ENCODE peak calls at places on chromosomes 7 and 10, in six cellular contexts. K, R, B, N, O and Q are unnamed samples.

GRCh38 chr10:58158806-58159205 is 108.9 kb downstream of the IPMK start:
- DNase-seq in R (no peak), N (no peak), K (no peak), B (no peak), O (no peak), Q (no peak)

GRCh38 chr10:77532068-77532467 is 105.5 kb downstream of the KCNMA1 start:
- DNase-seq in K (no peak), B (no peak), O (no peak), R (no peak), N (no peak), Q (no peak)

GRCh38 chr7:116797611-116798010 is 64.8 kb upstream of the CAPZA2 start:
- DNase-seq in R (no peak), N (no peak), B (no peak), O (no peak), K (no peak), Q (no peak)

GRCh38 chr7:119472398-119473038 is 800.5 kb upstream of the KCND2 start:
- DNase-seq in O (no peak), R (no peak), B (no peak), K (no peak), N (no peak), Q (no peak)

GRCh38 chr10:128072941-128073615 is 53.1 kb downstream of the MKI67 start:
- DNase-seq in N (no peak), O (no peak), K (no peak), R (no peak), B (no peak), Q (no peak)

GRCh38 chr7:141649865-141650499 is 52.0 kb downstream of the DENND11 start:
- DNase-seq in R (no peak), N (no peak), B (peak; percentile 30), K (peak; percentile 73), O (peak; percentile 45), Q (no peak)

GRCh38 chr7:103967401-103967800 is 22.1 kb downstream of the RELN start:
- DNase-seq in B (no peak), O (no peak), R (no peak), K (no peak), N (no peak), Q (no peak)

GRCh38 chr10:121975295-121976086 is 474 bp upstream of the NSMCE4A start:
- DNase-seq in K (no peak), N (no peak), B (no peak), O (no peak), R (no peak), Q (no peak)

GRCh38 chr10:130686680-130687300 is 550.6 kb downstream of the GLRX3 start:
- DNase-seq in K (peak; percentile 69), N (no peak), B (no peak), O (no peak), R (no peak), Q (no peak)

GRCh38 chr7:155618708-155619633 is 25.5 kb upstream of the RBM33 start:
- DNase-seq in B (no peak), N (no peak), O (no peak), K (no peak), R (no peak), Q (no peak)

GRCh38 chr7:121372376-121373024 is 23.6 kb downstream of the FAM3C start:
- DNase-seq in R (no peak), O (peak; percentile 59), B (peak; percentile 81), K (no peak), N (no peak), Q (no peak)

GRCh38 chr10:35210961-35211360 is 84.3 kb downstream of the CREM start:
- DNase-seq in B (no peak), N (no peak), K (no peak), R (no peak), O (no peak), Q (no peak)

GRCh38 chr10:74891048-74891447 is 64.6 kb downstream of the KAT6B start:
- DNase-seq in K (no peak), R (no peak), N (no peak), O (no peak), B (no peak), Q (no peak)

GRCh38 chr10:69965919-69966662 is 86.6 kb upstream of the MACROH2A2 start:
- DNase-seq in O (no peak), K (no peak), R (no peak), B (no peak), N (no peak), Q (no peak)

GRCh38 chr10:63628526-63629362 is 107.5 kb downstream of the REEP3 start:
- DNase-seq in K (peak; percentile 74), O (no peak), R (peak; percentile 65), N (no peak), B (peak; percentile 77), Q (no peak)

GRCh38 chr10:15660990-15661389 is 58.7 kb downstream of the ITGA8 start:
- DNase-seq in B (no peak), K (no peak), R (no peak), N (no peak), O (no peak), Q (no peak)

GRCh38 chr10:18566177-18566576 is 85.2 kb downstream of the NSUN6 start:
- DNase-seq in B (no peak), O (no peak), R (no peak), N (no peak), K (no peak), Q (no peak)

GRCh38 chr10:130215918-130216205 is 79.7 kb downstream of the GLRX3 start:
- DNase-seq in K (no peak), R (no peak), B (no peak), O (no peak), N (no peak), Q (no peak)

GRCh38 chr7:131302876-131303707 is 24.6 kb upstream of the MKLN1 start:
- DNase-seq in K (peak; percentile 33), O (peak; percentile 40), N (no peak), B (peak; percentile 66), R (no peak), Q (no peak)

GRCh38 chr7:150324366-150324961 is 1.1 kb upstream of the ACTR3C start:
- DNase-seq in B (no peak), N (no peak), O (peak; percentile 9), K (no peak), R (no peak), Q (no peak)

GRCh38 chr7:29444267-29444666 is 119.4 kb upstream of the PRR15 start:
- DNase-seq in O (no peak), K (no peak), B (no peak), N (no peak), R (no peak), Q (no peak)

GRCh38 chr7:96321041-96321669 is 743 bp downstream of the SLC25A13 start:
- DNase-seq in B (peak; percentile 64), K (peak; percentile 88), O (peak; percentile 67), N (no peak), R (peak; percentile 89), Q (peak; percentile 26)

GRCh38 chr7:101367676-101368075 is 5.0 kb downstream of the COL26A1 start:
- DNase-seq in R (no peak), B (no peak), N (no peak), K (no peak), O (peak; percentile 28), Q (no peak)

GRCh38 chr10:125370578-125370977 is 210.2 kb upstream of the CTBP2 start:
- DNase-seq in R (no peak), N (no peak), O (no peak), K (no peak), B (no peak), Q (no peak)

GRCh38 chr10:6977641-6978627 is 397.9 kb upstream of the PRKCQ start:
- DNase-seq in N (no peak), R (no peak), K (no peak), O (no peak), B (no peak), Q (no peak)

GRCh38 chr10:127119901-127120300 is 76.5 kb downstream of the INSYN2A start:
- DNase-seq in R (no peak), K (no peak), O (no peak), N (no peak), B (no peak), Q (no peak)

GRCh38 chr7:135808206-135808605 is 59.6 kb upstream of the FAM180A start:
- DNase-seq in K (peak; percentile 58), B (no peak), N (no peak), R (no peak), O (no peak), Q (no peak)

GRCh38 chr7:66583696-66584095 is 45.0 kb upstream of the KCTD7 start:
- DNase-seq in R (no peak), N (no peak), K (no peak), B (no peak), O (no peak), Q (no peak)

GRCh38 chr10:26367771-26368170 is 70.4 kb upstream of the APBB1IP start:
- DNase-seq in K (no peak), R (peak; percentile 54), N (no peak), B (peak; percentile 44), O (peak; percentile 42), Q (no peak)

GRCh38 chr7:229184-229964 is 37.0 kb downstream of the FAM20C start:
- DNase-seq in N (no peak), O (no peak), R (no peak), B (no peak), K (peak; percentile 33), Q (no peak)

GRCh38 chr7:128091106-128091505 is 59.9 kb upstream of the LRRC4 start:
- DNase-seq in B (no peak), K (no peak), O (no peak), N (no peak), R (no peak), Q (no peak)

GRCh38 chr7:78179827-78180226 is 381.3 kb downstream of the PHTF2 start:
- DNase-seq in R (no peak), N (no peak), O (no peak), K (no peak), B (no peak), Q (no peak)

GRCh38 chr7:46633816-46634215 is 712.7 kb upstream of the IGFBP3 start:
- DNase-seq in N (no peak), R (no peak), O (no peak), K (no peak), B (no peak), Q (no peak)

GRCh38 chr10:22308390-22308789 is 7.8 kb upstream of the COMMD3 start:
- DNase-seq in R (no peak), N (no peak), B (no peak), K (no peak), O (peak; percentile 93), Q (no peak)

GRCh38 chr7:76189276-76189675 is 12.4 kb upstream of the SRRM3 start:
- DNase-seq in R (no peak), B (no peak), K (no peak), O (no peak), N (no peak), Q (no peak)

GRCh38 chr10:60382946-60383681 is 6.6 kb downstream of the ANK3 start:
- DNase-seq in N (no peak), K (no peak), O (no peak), R (no peak), B (no peak), Q (no peak)

GRCh38 chr10:13740416-13740815 is 153.7 kb downstream of the PRPF18 start:
- DNase-seq in B (no peak), R (no peak), K (no peak), N (no peak), O (no peak), Q (no peak)

GRCh38 chr7:32803742-32804141 is 87.8 kb downstream of the KBTBD2 start:
- DNase-seq in O (no peak), K (no peak), B (no peak), N (no peak), R (no peak), Q (no peak)

GRCh38 chr10:9926003-9926402 is 1091.7 kb upstream of the CELF2 start:
- DNase-seq in K (no peak), O (no peak), N (no peak), R (no peak), B (no peak), Q (no peak)